ENCODE peak calls at places on chromosomes 11 and 22, in nine cellular contexts. N, Y, I, G, O, X, D, B and K are unnamed samples.

GRCh38 chr11:2760196-2760871 is 60.5 kb upstream of the KCNQ1OT1 start:
- DNase-seq in N (no peak), Y (no peak), I (no peak), G (no peak), O (peak; percentile 21), X (peak; percentile 30), D (peak; percentile 35), B (no peak), K (no peak)

GRCh38 chr11:17645190-17645970 is 74.0 kb upstream of the MYOD1 start:
- DNase-seq in N (no peak), Y (no peak), I (no peak), G (no peak), O (no peak), X (no peak), D (no peak), B (no peak), K (no peak)

GRCh38 chr11:8168485-8169257 is at the start of gene RIC3:
- DNase-seq in N (no peak), Y (peak; percentile 53), I (no peak), G (peak; percentile 63), O (peak; percentile 32), X (peak; percentile 75), D (peak; percentile 60), B (peak; percentile 50), K (no peak)

GRCh38 chr22:37636186-37636948 is 3.1 kb upstream of the SH3BP1 start:
- DNase-seq in N (peak; percentile 84), Y (no peak), I (peak; percentile 10), G (peak; percentile 57), O (no peak), X (no peak), D (no peak), B (peak; percentile 69), K (peak; percentile 84)

GRCh38 chr22:30210235-30210831 is 36.2 kb downstream of the LIF start:
- DNase-seq in N (peak; percentile 84), Y (no peak), I (peak; percentile 91), G (no peak), O (no peak), X (peak; percentile 78), D (no peak), B (no peak), K (peak; percentile 79)

GRCh38 chr11:124402326-124402922 is 3.6 kb upstream of the OR8B3 start:
- DNase-seq in N (peak; percentile 93), Y (peak; percentile 61), I (peak; percentile 96), G (peak; percentile 68), O (peak; percentile 51), X (peak; percentile 65), D (peak; percentile 51), B (peak; percentile 79), K (peak; percentile 88)

GRCh38 chr11:91981995-91982394 is 242.6 kb upstream of the FAT3 start:
- DNase-seq in N (peak; percentile 93), Y (no peak), I (peak; percentile 94), G (no peak), O (peak; percentile 40), X (no peak), D (no peak), B (no peak), K (peak; percentile 99)

GRCh38 chr11:120316880-120317688 is 8.0 kb upstream of the TLCD5 start:
- DNase-seq in N (peak; percentile 80), Y (no peak), I (peak; percentile 68), G (no peak), O (peak; percentile 83), X (no peak), D (peak; percentile 84), B (no peak), K (no peak)

GRCh38 chr11:46693597-46694012 is 6.8 kb downstream of the ARHGAP1 start:
- DNase-seq in N (peak; percentile 31), Y (no peak), I (peak; percentile 55), G (no peak), O (no peak), X (no peak), D (no peak), B (no peak), K (peak; percentile 40)

GRCh38 chr11:65859812-65860277 is 388 bp upstream of the MUS81 start:
- DNase-seq in N (no peak), Y (no peak), I (no peak), G (no peak), O (no peak), X (peak; percentile 49), D (no peak), B (no peak), K (no peak)

GRCh38 chr11:27926981-27927481 is 180.9 kb downstream of the KIF18A start:
- DNase-seq in N (peak; percentile 64), Y (no peak), I (peak; percentile 58), G (no peak), O (no peak), X (no peak), D (no peak), B (no peak), K (peak; percentile 93)

DNA sequence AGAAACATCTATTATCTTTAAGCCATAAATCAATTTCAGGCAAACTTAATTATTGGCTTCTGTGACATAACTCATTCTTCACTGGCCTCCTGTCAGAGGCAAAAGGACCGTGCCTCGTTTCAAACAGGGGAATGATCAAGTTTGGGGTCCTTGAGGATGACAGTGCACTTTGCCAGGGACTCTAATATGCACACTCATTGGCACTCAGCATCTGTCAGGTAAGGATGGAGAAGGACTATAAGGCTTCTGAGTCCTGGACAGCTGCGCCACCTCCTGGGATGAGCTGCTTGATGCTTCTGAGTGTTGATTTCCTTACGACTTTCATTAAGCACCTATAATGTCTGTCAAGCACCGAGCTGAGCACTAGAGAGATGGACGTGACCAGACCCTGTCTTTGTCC is 20.2 kb downstream of the BPIFC start:
- DNase-seq in N (peak; percentile 1), Y (no peak), I (no peak), G (peak; percentile 55), O (no peak), X (no peak), D (no peak), B (peak; percentile 37), K (no peak)
- TF ChIP-seq CTCF in N (peak; percentile 15), Y (no peak), I (no peak), G (peak; percentile 54), O (no peak), X (no peak), D (no peak), B (peak; percentile 33), K (peak; percentile 4)

GRCh38 chr11:31799794-31800397 is 11.2 kb downstream of the PAX6 start:
- DNase-seq in N (no peak), Y (no peak), I (no peak), G (no peak), O (no peak), X (no peak), D (no peak), B (no peak), K (no peak)

GRCh38 chr11:31800398-31801265 is 10.5 kb downstream of the PAX6 start:
- DNase-seq in N (no peak), Y (no peak), I (no peak), G (no peak), O (no peak), X (no peak), D (no peak), B (no peak), K (no peak)

GRCh38 chr11:31797227-31798056 is 13.7 kb downstream of the PAX6 start:
- DNase-seq in N (no peak), Y (no peak), I (no peak), G (no peak), O (no peak), X (no peak), D (no peak), B (no peak), K (no peak)

GRCh38 chr11:31798057-31799035 is 12.8 kb downstream of the PAX6 start:
- DNase-seq in N (no peak), Y (peak; percentile 64), I (no peak), G (peak; percentile 58), O (no peak), X (peak; percentile 40), D (no peak), B (no peak), K (no peak)

GRCh38 chr11:31799036-31799793 is 11.9 kb downstream of the PAX6 start:
- DNase-seq in N (no peak), Y (peak; percentile 38), I (no peak), G (no peak), O (no peak), X (no peak), D (no peak), B (no peak), K (no peak)
- TF ChIP-seq CTCF in N (no peak), Y (no peak), I (peak; percentile 0), G (no peak), O (no peak), X (no peak), D (no peak), B (no peak), K (no peak)

GRCh38 chr11:134999490-135000066 is 587.5 kb upstream of the B3GAT1 start:
- DNase-seq in N (no peak), Y (peak; percentile 67), I (no peak), G (no peak), O (no peak), X (no peak), D (no peak), B (no peak), K (no peak)

GRCh38 chr11:135004495-135004894 is 592.5 kb upstream of the B3GAT1 start:
- DNase-seq in N (peak; percentile 0), Y (no peak), I (no peak), G (no peak), O (no peak), X (no peak), D (no peak), B (no peak), K (no peak)

GRCh38 chr11:135001581-135001980 is 589.5 kb upstream of the B3GAT1 start:
- DNase-seq in N (no peak), Y (no peak), I (no peak), G (no peak), O (no peak), X (no peak), D (no peak), B (no peak), K (no peak)

GRCh38 chr11:134997652-134998320 is 585.7 kb upstream of the B3GAT1 start:
- DNase-seq in N (no peak), Y (no peak), I (no peak), G (no peak), O (no peak), X (no peak), D (no peak), B (no peak), K (no peak)

DNA sequence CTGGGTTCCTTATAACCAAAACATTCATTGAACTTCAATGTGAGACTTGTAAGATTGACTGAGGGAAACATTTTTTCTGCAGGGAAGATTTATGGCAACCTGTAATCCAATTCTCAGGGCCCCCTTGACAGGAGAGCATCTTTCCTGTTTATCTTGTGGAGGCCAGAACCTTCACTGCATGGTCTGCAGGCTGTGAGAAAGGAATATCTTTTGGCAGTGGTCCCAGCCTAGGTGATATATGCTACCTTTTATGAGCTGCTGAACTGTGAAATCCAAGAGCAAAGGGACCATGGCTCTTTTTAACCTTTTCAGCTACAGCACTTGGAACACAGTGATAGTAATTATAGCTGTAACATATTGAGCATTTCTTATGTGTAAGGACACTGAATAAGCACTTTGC is 590.2 kb upstream of the B3GAT1 start:
- DNase-seq in N (no peak), Y (no peak), I (no peak), G (no peak), O (no peak), X (no peak), D (no peak), B (no peak), K (no peak)
- TF ChIP-seq CTCF in N (no peak), Y (no peak), I (no peak), G (no peak), O (no peak), X (no peak), D (no peak), B (no peak), K (no peak)

DNA sequence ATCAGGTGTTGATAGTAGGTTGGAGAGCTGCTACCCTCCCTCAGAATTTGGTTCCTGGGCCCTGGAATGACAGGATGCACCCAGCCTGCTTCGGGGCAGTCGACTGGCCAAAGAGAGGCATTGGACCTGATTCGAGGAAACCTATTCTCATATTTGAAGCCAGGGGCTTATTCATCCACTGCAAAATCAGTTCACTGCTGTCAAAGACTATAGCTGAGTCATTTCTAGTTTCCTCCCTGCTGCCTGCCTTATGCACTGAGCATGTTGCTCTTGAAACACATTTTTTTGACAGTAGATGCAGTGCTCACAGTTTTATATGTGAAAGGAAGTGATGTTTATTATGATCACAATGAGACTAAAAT is 565.4 kb downstream of the ETS1 start:
- DNase-seq in N (peak; percentile 58), Y (no peak), I (peak; percentile 81), G (no peak), O (no peak), X (no peak), D (no peak), B (peak; percentile 5), K (peak; percentile 61)
- TF ChIP-seq CTCF in N (no peak), Y (peak; percentile 3), I (no peak), G (no peak), O (no peak), X (no peak), D (no peak), B (no peak), K (no peak)